ENCODE peak calls at places on chromosomes 6 and 20, in ten cellular contexts. N is aorta, H is body of pancreas, X is thoracic aorta, W is hepatocyte, E is adrenal gland, D is esophagus squamous epithelium, Q is PC-3, V is cardiac muscle cell, B is fibroblast of lung. M is an unnamed sample.

GRCh38 chr20:3486850-3487249 is 16.0 kb downstream of the ATRN start:
- DNase-seq in E (no peak), W (no peak), B (no peak), V (no peak), Q (no peak), N (no peak), X (no peak), H (no peak), D (no peak), M (no peak)

GRCh38 chr20:51636123-51636522 is 93.6 kb upstream of the NFATC2 start:
- DNase-seq in X (no peak), Q (peak; percentile 99), H (no peak), W (no peak), V (no peak), B (peak; percentile 71), E (no peak), D (no peak), N (no peak), M (no peak)

GRCh38 chr6:107304421-107305025 is 154.8 kb downstream of the PDSS2 start:
- DNase-seq in W (no peak), Q (peak; percentile 87), X (no peak), D (no peak), V (no peak), N (no peak), E (no peak), B (peak; percentile 82), H (no peak), M (no peak)

GRCh38 chr20:46946796-46947195 is 52.2 kb downstream of the EYA2 start:
- DNase-seq in E (no peak), N (no peak), Q (no peak), V (peak; percentile 14), X (no peak), D (no peak), W (no peak), H (no peak), B (no peak), M (no peak)

GRCh38 chr6:43990627-43991619 is 136.3 kb downstream of the MRPL14 start:
- DNase-seq in Q (no peak), N (peak; percentile 42), H (peak; percentile 56), D (no peak), W (peak; percentile 90), V (peak; percentile 97), E (no peak), B (peak; percentile 65), X (no peak), M (peak; percentile 73)

GRCh38 chr6:10403385-10404106 is 11.3 kb downstream of the TFAP2A start:
- DNase-seq in D (no peak), H (no peak), B (peak; percentile 81), X (no peak), E (no peak), W (peak; percentile 68), N (no peak), V (peak; percentile 60), Q (peak; percentile 94), M (no peak)

GRCh38 chr20:48586728-48587127 is 241.1 kb downstream of the PREX1 start:
- DNase-seq in H (no peak), E (no peak), V (no peak), X (no peak), N (no peak), D (no peak), Q (no peak), B (no peak), W (no peak), M (no peak)

GRCh38 chr6:88449770-88450169 is 283.6 kb upstream of the CNR1 start:
- DNase-seq in W (no peak), B (no peak), V (peak; percentile 42), X (no peak), E (peak; percentile 25), Q (no peak), D (no peak), N (no peak), H (no peak), M (no peak)

DNA sequence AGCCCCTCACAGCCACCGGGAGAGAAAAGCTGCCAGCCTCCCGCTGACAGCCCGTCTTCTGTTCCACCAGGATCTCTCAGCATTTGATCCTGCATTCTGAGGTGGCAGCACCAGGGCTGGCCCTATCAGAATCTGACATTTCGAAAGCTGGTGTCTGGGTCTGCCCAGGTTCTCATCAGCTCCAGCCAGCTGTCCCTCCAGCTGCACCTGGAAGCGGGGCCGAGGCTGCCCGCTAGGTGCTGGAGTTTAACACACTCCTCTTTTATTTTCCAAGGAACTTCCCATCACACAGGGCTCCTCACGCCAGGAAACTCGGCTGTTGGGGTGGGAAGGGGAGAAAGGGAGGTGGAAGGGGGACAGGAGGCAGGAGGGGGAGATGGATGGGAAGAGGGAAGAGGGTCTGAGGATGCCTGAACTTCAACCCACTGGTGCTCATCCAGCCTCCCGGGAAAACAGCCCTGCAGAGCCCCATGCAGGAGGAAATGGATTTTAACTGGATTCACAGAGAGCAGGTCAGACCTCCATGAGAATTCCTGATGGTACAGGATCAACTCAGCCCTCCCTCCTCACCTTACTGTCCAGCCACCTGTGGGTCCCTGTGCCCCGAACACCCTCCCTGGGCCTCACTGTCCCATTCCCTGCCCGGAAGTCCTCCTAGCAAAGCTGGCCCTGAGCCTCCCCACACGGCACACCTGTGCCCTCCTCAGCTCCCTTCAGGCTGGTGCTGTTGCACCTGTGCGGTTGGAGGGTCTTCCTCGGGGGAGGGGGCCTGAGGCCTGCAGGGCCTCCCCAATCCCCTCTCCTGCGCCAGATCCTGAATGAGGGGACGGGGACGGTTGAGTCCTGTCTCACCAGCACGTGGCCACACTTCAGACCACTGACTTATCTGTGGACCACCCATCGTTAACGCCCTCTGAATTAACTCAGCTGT is 3.9 kb upstream of the LSM14B start:
- DNase-seq in N (no peak), H (no peak), B (no peak), Q (no peak), E (no peak), V (no peak), W (no peak), X (no peak), D (no peak), M (peak; percentile 40)
- H3K4me1 ChIP-seq in N (no peaks in the 10 kb centered on the region), H (peaks cover 33% of the 10 kb centered on the region), B (no peaks in the 10 kb centered on the region), Q (peaks cover 5% of the 10 kb centered on the region), E (peaks cover 2% of the 10 kb centered on the region), V (peaks cover 28% of the 10 kb centered on the region), W (peaks cover 12% of the 10 kb centered on the region), X (peaks cover 27% of the 10 kb centered on the region), D (peaks cover 5% of the 10 kb centered on the region), M (peaks cover 3% of the 10 kb centered on the region)

GRCh38 chr6:169165561-169166300 is 87.9 kb downstream of the THBS2 start:
- DNase-seq in V (peak; percentile 57), Q (no peak), N (no peak), B (peak; percentile 76), X (no peak), E (no peak), W (no peak), D (no peak), H (no peak), M (no peak)

GRCh38 chr6:169167581-169168301 is 85.9 kb downstream of the THBS2 start:
- DNase-seq in E (no peak), Q (no peak), W (no peak), B (peak; percentile 100), V (peak; percentile 99), D (no peak), X (peak; percentile 81), H (peak; percentile 32), N (peak; percentile 94), M (peak; percentile 92)

GRCh38 chr6:169168302-169168630 is 85.4 kb downstream of the THBS2 start:
- DNase-seq in V (no peak), W (no peak), D (no peak), E (no peak), N (peak; percentile 73), B (no peak), Q (no peak), X (no peak), H (no peak), M (peak; percentile 70)

GRCh38 chr6:169168706-169169105 is 84.9 kb downstream of the THBS2 start:
- DNase-seq in X (no peak), V (peak; percentile 66), Q (no peak), W (no peak), E (no peak), H (no peak), N (no peak), D (no peak), B (no peak), M (no peak)

DNA sequence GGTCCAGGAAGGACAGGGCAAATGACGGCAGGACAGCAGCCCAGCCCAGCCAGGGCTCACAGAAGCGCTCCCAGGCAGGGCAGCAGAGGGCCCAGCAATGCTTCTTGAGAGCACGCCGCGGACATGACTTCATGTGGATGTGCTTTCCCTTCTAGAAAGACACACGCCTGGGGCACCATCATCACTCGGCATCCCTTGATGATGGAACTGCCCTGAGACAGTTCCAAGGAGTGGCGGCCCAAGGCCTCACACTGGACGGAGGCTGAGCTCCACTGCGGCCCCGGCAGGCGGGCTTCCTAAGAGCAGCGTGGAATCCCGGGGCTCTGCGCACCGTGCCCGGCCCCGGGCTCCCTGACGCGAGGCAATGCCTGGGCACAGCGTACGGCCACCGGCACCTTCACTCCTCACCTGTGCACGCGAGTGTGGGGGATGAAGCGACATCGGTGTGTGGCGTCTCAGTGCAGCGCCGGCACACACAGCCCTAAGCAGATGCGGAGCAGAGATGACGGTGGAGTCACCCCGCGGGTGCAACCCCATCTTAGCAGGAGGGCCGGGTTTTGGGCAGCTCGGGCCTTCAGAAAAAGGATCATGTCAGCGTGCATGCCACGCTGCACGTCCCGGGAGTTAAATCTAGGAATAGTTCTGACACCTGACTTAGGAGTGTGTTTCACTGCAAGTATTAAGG is 86.6 kb downstream of the THBS2 start:
- DNase-seq in W (no peak), X (no peak), N (no peak), D (no peak), V (no peak), E (no peak), H (no peak), B (no peak), Q (no peak), M (peak; percentile 55)
- H3K27me3 ChIP-seq in W (no peaks in the 10 kb centered on the region), X (no peaks in the 10 kb centered on the region), N (no peaks in the 10 kb centered on the region), D (no peaks in the 10 kb centered on the region), V (no peaks in the 10 kb centered on the region), E (no peaks in the 10 kb centered on the region), H (no peaks in the 10 kb centered on the region), B (no peaks in the 10 kb centered on the region), Q (no peaks in the 10 kb centered on the region), M (no peaks in the 10 kb centered on the region)

GRCh38 chr6:26030716-26031115 is 56.5 kb upstream of the HFE start:
- DNase-seq in V (no peak), N (no peak), E (no peak), W (no peak), Q (no peak), X (no peak), D (no peak), H (no peak), B (no peak), M (no peak)

GRCh38 chr6:26032387-26033131 is 54.7 kb upstream of the HFE start:
- DNase-seq in B (peak; percentile 78), N (peak; percentile 59), Q (peak; percentile 52), E (peak; percentile 51), H (no peak), X (no peak), V (peak; percentile 77), D (no peak), W (peak; percentile 40), M (peak; percentile 63)

GRCh38 chr6:26033132-26033941 is 53.9 kb upstream of the HFE start:
- DNase-seq in W (peak; percentile 90), V (peak; percentile 98), B (peak; percentile 99), Q (peak; percentile 97), D (no peak), N (peak; percentile 76), X (no peak), H (peak; percentile 61), E (peak; percentile 85), M (peak; percentile 66)

GRCh38 chr6:26031151-26031594 is 56.1 kb upstream of the HFE start:
- DNase-seq in D (no peak), X (no peak), H (no peak), E (no peak), V (no peak), Q (peak; percentile 50), B (peak; percentile 19), N (no peak), W (no peak), M (no peak)

DNA sequence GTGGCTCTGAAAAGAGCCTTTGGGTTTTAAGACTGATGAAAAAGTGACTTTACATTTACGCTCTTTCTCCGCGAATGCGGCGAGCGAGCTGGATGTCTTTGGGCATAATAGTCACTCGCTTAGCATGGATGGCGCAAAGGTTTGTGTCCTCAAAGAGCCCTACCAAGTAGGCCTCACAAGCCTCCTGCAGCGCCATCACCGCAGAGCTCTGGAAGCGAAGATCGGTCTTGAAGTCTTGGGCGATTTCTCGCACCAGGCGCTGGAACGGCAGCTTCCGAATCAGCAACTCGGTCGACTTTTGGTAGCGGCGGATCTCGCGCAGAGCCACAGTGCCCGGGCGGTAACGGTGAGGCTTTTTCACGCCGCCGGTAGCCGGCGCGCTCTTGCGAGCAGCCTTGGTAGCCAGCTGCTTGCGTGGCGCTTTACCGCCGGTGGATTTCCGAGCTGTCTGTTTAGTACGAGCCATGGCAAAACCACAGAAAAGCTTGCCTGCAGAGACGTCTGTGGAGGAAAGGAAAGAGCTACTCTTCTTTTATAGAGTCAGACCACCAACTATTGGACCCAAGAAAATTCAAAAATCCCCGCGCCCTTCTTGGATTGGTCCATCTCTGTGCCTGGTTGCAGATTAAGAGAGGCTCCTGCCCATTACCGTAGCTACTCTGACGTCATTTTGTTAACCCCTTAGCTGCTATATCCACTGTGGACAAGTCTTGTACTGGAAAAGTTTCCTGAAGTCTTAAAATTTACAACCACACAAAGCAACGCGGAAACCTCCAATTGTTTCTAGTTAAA is 55.4 kb upstream of the HFE start:
- DNase-seq in W (peak; percentile 94), B (peak; percentile 98), H (peak; percentile 69), X (peak; percentile 75), Q (peak; percentile 99), V (peak; percentile 97), E (peak; percentile 94), D (peak; percentile 57), N (peak; percentile 84), M (peak; percentile 85)
- H3K27ac ChIP-seq in W (peak overlapping the region; percentile 89), B (peak overlapping the region; percentile 90), H (no peak overlapping the region), X (peak overlapping the region; percentile 83), Q (peak overlapping the region; percentile 82), V (peak overlapping the region; percentile 93), E (peak overlapping the region; percentile 93), D (peak overlapping the region; percentile 94), N (no peak overlapping the region), M (peak overlapping the region; percentile 31)

GRCh38 chr6:111776236-111777189 is 96.7 kb downstream of the FYN start:
- DNase-seq in V (no peak), D (no peak), E (no peak), X (no peak), W (no peak), H (no peak), Q (no peak), N (no peak), B (peak; percentile 63), M (no peak)
- H3K4me1 ChIP-seq in V (no peaks in the 10 kb centered on the region), D (peaks cover 19% of the 10 kb centered on the region), E (no peaks in the 10 kb centered on the region), X (peaks cover 6% of the 10 kb centered on the region), W (peaks cover 8% of the 10 kb centered on the region), H (no peaks in the 10 kb centered on the region), Q (no peaks in the 10 kb centered on the region), N (no peaks in the 10 kb centered on the region), B (no peaks in the 10 kb centered on the region), M (peaks cover 14% of the 10 kb centered on the region)